ENCODE peak calls at places on chromosomes 7 and 10, in nine cellular contexts. Z is fibroblast of lung, W is breast epithelium, C is aorta, V is lower lobe of right lung, N is uterus, Y is tibial artery, I is ascending aorta, P is colonic mucosa. F is an unnamed sample. For H3K4me1, the result is how much of the 10 kb centered on the place peaks cover.

GRCh38 chr7:117645456-117646181 is 165.8 kb downstream of the CFTR start:
- DNase-seq in Z (peak), W (no peak), C (no peak), V (no peak), N (no peak), Y (no peak), I (no peak), P (no peak), F (no peak)

GRCh38 chr10:102344067-102344466 is 51.4 kb upstream of the NFKB2 start:
- DNase-seq in Z (no peak), W (no peak), C (no peak), V (no peak), N (no peak), Y (no peak), I (no peak), P (no peak), F (no peak)

GRCh38 chr7:96084880-96085551 is 236.9 kb downstream of the SLC25A13 start:
- DNase-seq in Z (peak), W (no peak), C (no peak), V (no peak), N (no peak), Y (no peak), I (no peak), P (no peak), F (no peak)

GRCh38 chr7:30200591-30200990 is 65.8 kb downstream of the MTURN start:
- DNase-seq in Z (no peak), W (no peak), C (no peak), V (no peak), N (no peak), Y (no peak), I (no peak), P (no peak), F (no peak)

GRCh38 chr7:15015545-15016314 is 113.2 kb upstream of the DGKB start:
- DNase-seq in Z (peak), W (no peak), C (no peak), V (no peak), N (peak), Y (no peak), I (no peak), P (peak), F (no peak)

GRCh38 chr10:79025113-79025832 is 43.5 kb upstream of the ZMIZ1 start:
- DNase-seq in Z (no peak), W (no peak), C (peak), V (peak), N (peak), Y (no peak), I (peak), P (no peak), F (no peak)

GRCh38 chr10:101367569-101368453 is 13.8 kb downstream of the BTRC start:
- DNase-seq in Z (peak), W (no peak), C (no peak), V (no peak), N (no peak), Y (no peak), I (no peak), P (no peak), F (no peak)

GRCh38 chr10:107540981-107541380 is 376.5 kb upstream of the SORCS1 start:
- DNase-seq in Z (no peak), W (no peak), C (no peak), V (no peak), N (no peak), Y (no peak), I (no peak), P (no peak), F (no peak)

GRCh38 chr7:34354906-34355305 is 303.1 kb upstream of the NPSR1 start:
- DNase-seq in Z (peak), W (no peak), C (no peak), V (no peak), N (no peak), Y (no peak), I (no peak), P (no peak), F (no peak)

GRCh38 chr10:102714621-102715455 is at the start of gene SFXN2:
- DNase-seq in Z (no peak), W (peak), C (no peak), V (peak), N (no peak), Y (peak), I (peak), P (peak), F (no peak)

GRCh38 chr10:88728107-88728763 is 22.2 kb downstream of the LIPK start:
- DNase-seq in Z (no peak), W (no peak), C (peak), V (peak), N (no peak), Y (no peak), I (no peak), P (peak), F (no peak)

GRCh38 chr10:25157650-25158049 is 17.2 kb upstream of the GPR158 start:
- DNase-seq in Z (no peak), W (no peak), C (no peak), V (no peak), N (no peak), Y (no peak), I (no peak), P (no peak), F (no peak)

GRCh38 chr7:42345478-42346299 is 108.7 kb upstream of the GLI3 start:
- DNase-seq in Z (no peak), W (no peak), C (no peak), V (no peak), N (no peak), Y (no peak), I (no peak), P (no peak), F (no peak)

GRCh38 chr7:8261711-8262695 is at the start of gene ICA1:
- DNase-seq in Z (peak), W (peak), C (peak), V (peak), N (peak), Y (peak), I (peak), P (peak), F (peak)

GRCh38 chr7:136870799-136871487 is 2.5 kb downstream of the CHRM2 start:
- DNase-seq in Z (no peak), W (no peak), C (peak), V (no peak), N (no peak), Y (no peak), I (no peak), P (no peak), F (peak)

GRCh38 chr7:56483153-56483552 is 366.9 kb upstream of the NUPR2 start:
- DNase-seq in Z (no peak), W (no peak), C (no peak), V (no peak), N (no peak), Y (no peak), I (no peak), P (no peak), F (no peak)

GRCh38 chr7:147578196-147578595 is 1012.4 kb upstream of the C7orf33 start:
- DNase-seq in Z (peak), W (no peak), C (no peak), V (no peak), N (no peak), Y (no peak), I (no peak), P (no peak), F (no peak)

GRCh38 chr10:27542812-27543211 is 38.7 kb downstream of the RAB18 start:
- DNase-seq in Z (peak), W (no peak), C (no peak), V (no peak), N (no peak), Y (no peak), I (no peak), P (no peak), F (no peak)

GRCh38 chr7:158256091-158256816 is 331.4 kb downstream of the PTPRN2 start:
- DNase-seq in Z (no peak), W (peak), C (no peak), V (peak), N (no peak), Y (peak), I (peak), P (no peak), F (no peak)

GRCh38 chr7:141053626-141054025 is 20.2 kb upstream of the TMEM178B start:
- DNase-seq in Z (no peak), W (no peak), C (no peak), V (no peak), N (no peak), Y (no peak), I (no peak), P (no peak), F (no peak)

GRCh38 chr10:119737827-119738226 is 12.0 kb downstream of the INPP5F start:
- DNase-seq in Z (peak), W (no peak), C (no peak), V (no peak), N (peak), Y (no peak), I (peak), P (peak), F (no peak)

GRCh38 chr10:52532650-52533290 is 218.7 kb downstream of the DKK1 start:
- DNase-seq in Z (no peak), W (no peak), C (no peak), V (no peak), N (no peak), Y (no peak), I (no peak), P (no peak), F (no peak)

GRCh38 chr10:114402871-114403544 is 1.3 kb downstream of the AFAP1L2 start:
- DNase-seq in Z (no peak), W (no peak), C (no peak), V (no peak), N (no peak), Y (no peak), I (peak), P (no peak), F (no peak)

GRCh38 chr7:3215624-3216585 is 85.1 kb upstream of the SDK1 start:
- DNase-seq in Z (no peak), W (no peak), C (no peak), V (no peak), N (no peak), Y (no peak), I (peak), P (no peak), F (no peak)

GRCh38 chr10:96685297-96685696 is 35.0 kb downstream of the PIK3AP1 start:
- DNase-seq in Z (no peak), W (no peak), C (no peak), V (no peak), N (no peak), Y (no peak), I (no peak), P (no peak), F (no peak)

GRCh38 chr10:43959854-43960415 is 311.3 kb upstream of the ZNF32 start:
- DNase-seq in Z (no peak), W (no peak), C (no peak), V (no peak), N (no peak), Y (no peak), I (peak), P (no peak), F (no peak)

GRCh38 chr10:120824864-120825263 is 26.3 kb upstream of the WDR11 start:
- DNase-seq in Z (no peak), W (no peak), C (peak), V (no peak), N (no peak), Y (no peak), I (no peak), P (peak), F (no peak)

GRCh38 chr10:69797959-69798358 is 3.7 kb upstream of the COL13A1 start:
- DNase-seq in Z (no peak), W (no peak), C (no peak), V (no peak), N (no peak), Y (no peak), I (no peak), P (no peak), F (no peak)

GRCh38 chr7:94183289-94183749 is 179.2 kb upstream of the BET1 start:
- DNase-seq in Z (peak), W (no peak), C (peak), V (peak), N (peak), Y (no peak), I (no peak), P (no peak), F (no peak)

GRCh38 chr10:22437620-22438588 is 92.6 kb downstream of the SPAG6 start:
- DNase-seq in Z (no peak), W (no peak), C (no peak), V (no peak), N (peak), Y (peak), I (peak), P (no peak), F (no peak)

GRCh38 chr10:103627111-103627892 is 133.8 kb downstream of the NEURL1 start:
- DNase-seq in Z (no peak), W (no peak), C (no peak), V (no peak), N (no peak), Y (no peak), I (no peak), P (no peak), F (no peak)

GRCh38 chr7:44147026-44147881 is 6.1 kb upstream of the MYL7 start:
- DNase-seq in Z (peak), W (peak), C (no peak), V (no peak), N (peak), Y (no peak), I (no peak), P (no peak), F (peak)

GRCh38 chr7:44144426-44144967 is 3.4 kb upstream of the MYL7 start:
- DNase-seq in Z (no peak), W (peak), C (no peak), V (no peak), N (no peak), Y (peak), I (peak), P (no peak), F (no peak)

GRCh38 chr7:44145969-44146897 is 5.1 kb upstream of the MYL7 start:
- DNase-seq in Z (peak), W (peak), C (peak), V (peak), N (peak), Y (peak), I (peak), P (peak), F (peak)

GRCh38 chr7:44144968-44145418 is 3.9 kb upstream of the MYL7 start:
- DNase-seq in Z (no peak), W (peak), C (no peak), V (no peak), N (no peak), Y (peak), I (peak), P (no peak), F (no peak)

GRCh38 chr7:44145419-44145968 is 4.4 kb upstream of the MYL7 start:
- DNase-seq in Z (no peak), W (peak), C (no peak), V (no peak), N (no peak), Y (no peak), I (peak), P (no peak), F (no peak)
- H3K27ac ChIP-seq in Z (no peak), W (no peak), C (no peak), V (no peak), N (no peak), Y (peak), I (no peak), P (no peak), F (no peak)

GRCh38 chr10:30186371-30186875 is 127.0 kb upstream of the JCAD start:
- DNase-seq in Z (no peak), W (no peak), C (no peak), V (no peak), N (peak), Y (no peak), I (no peak), P (no peak), F (no peak)
- H3K4me3 ChIP-seq in Z (no peak), W (no peak), C (no peak), V (peak), N (no peak), Y (no peak), I (peak), P (no peak), F (peak)

GRCh38 chr7:84686373-84686772 is 491.8 kb upstream of the SEMA3A start:
- DNase-seq in Z (no peak), W (no peak), C (no peak), V (no peak), N (no peak), Y (no peak), I (no peak), P (no peak), F (no peak)
- H3K4me1 ChIP-seq in Z (under half), W (under half), C (under half), V (under half), N (under half), Y (under half), I (under half), P (under half), F (under half)

GRCh38 chr7:2172311-2173183 is 60.2 kb downstream of the MAD1L1 start:
- DNase-seq in Z (peak), W (peak), C (no peak), V (no peak), N (no peak), Y (no peak), I (no peak), P (peak), F (no peak)

GRCh38 chr7:2173184-2173827 is 59.4 kb downstream of the MAD1L1 start:
- DNase-seq in Z (no peak), W (no peak), C (no peak), V (no peak), N (no peak), Y (no peak), I (no peak), P (no peak), F (no peak)

GRCh38 chr7:2175091-2175490 is 57.7 kb downstream of the MAD1L1 start:
- DNase-seq in Z (no peak), W (no peak), C (no peak), V (no peak), N (no peak), Y (no peak), I (no peak), P (no peak), F (no peak)

GRCh38 chr7:2171855-2172254 is 60.9 kb downstream of the MAD1L1 start:
- DNase-seq in Z (no peak), W (no peak), C (no peak), V (no peak), N (no peak), Y (no peak), I (no peak), P (no peak), F (no peak)

GRCh38 chr7:2175514-2175913 is 57.2 kb downstream of the MAD1L1 start:
- DNase-seq in Z (peak), W (no peak), C (peak), V (no peak), N (peak), Y (no peak), I (peak), P (no peak), F (no peak)
- H3K27ac ChIP-seq in Z (peak), W (no peak), C (no peak), V (no peak), N (peak), Y (peak), I (peak), P (no peak), F (peak)

DNA sequence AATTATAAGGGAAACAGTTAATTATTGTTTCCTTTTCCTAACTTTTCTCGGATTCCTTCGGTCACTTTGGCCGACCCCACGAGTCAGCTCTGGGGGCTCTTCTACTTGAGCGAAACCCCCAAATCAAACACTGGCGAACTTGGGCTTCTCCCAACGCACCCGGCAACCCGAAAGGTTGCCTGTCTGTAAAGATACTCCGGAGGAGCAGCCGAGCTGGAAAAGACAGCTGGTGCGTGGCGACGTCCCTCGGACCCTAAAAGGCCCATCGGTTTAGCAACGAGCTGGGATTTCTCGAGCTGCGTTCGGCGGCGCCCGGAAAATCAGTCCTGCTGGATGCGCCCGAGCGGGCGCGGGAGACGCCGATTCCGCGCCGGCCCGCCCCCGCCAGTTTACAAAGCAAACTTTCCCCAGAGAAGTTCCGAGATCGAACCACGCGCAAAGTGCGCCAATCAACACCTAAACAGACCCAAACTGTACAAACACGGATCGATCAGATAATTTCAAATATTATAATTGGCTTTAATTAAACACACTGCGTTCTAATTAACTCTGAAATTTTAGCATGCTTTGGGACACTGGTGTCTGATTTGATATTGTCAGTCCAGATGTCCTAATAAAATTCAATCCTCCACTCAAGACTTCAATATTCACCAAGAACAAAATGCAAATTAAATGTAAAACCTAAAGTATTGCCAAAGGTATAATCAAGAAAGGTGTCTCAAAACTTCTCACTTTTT is 5.6 kb upstream of the EBF3 start:
- DNase-seq in Z (no peak), W (no peak), C (no peak), V (peak), N (no peak), Y (no peak), I (no peak), P (no peak), F (no peak)
- H3K4me3 ChIP-seq in Z (no peak), W (peak), C (no peak), V (no peak), N (no peak), Y (peak), I (peak), P (no peak), F (peak)

GRCh38 chr7:150580615-150580986 is 13.4 kb downstream of the GIMAP4 start:
- DNase-seq in Z (no peak), W (no peak), C (no peak), V (no peak), N (no peak), Y (no peak), I (no peak), P (no peak), F (no peak)
- H3K4me1 ChIP-seq in Z (under half), W (under half), C (under half), V (under half), N (under half), Y (under half), I (under half), P (under half), F (under half)

F was measured in left ventricle myocardium inferior.